ENCODE peak calls at places on chromosomes 7 and 10, in nine cellular contexts. One of them, this sample, is unnamed.

GRCh38 chr7:86793129-86793528 is 149.4 kb downstream of the GRM3 start:
- DNase-seq in cardiac muscle cell: no peak
- DNase-seq in bronchial epithelial cell: no peak
- DNase-seq in BE2C: no peak
- DNase-seq in fibroblast of pulmonary artery: no peak
- DNase-seq in GM10248: no peak
- DNase-seq in HCT116: no peak
- DNase-seq in B cell: no peak
- DNase-seq in AG09309: no peak
- DNase-seq in this sample: no peak

GRCh38 chr7:45610660-45611299 is 36.6 kb downstream of the ADCY1 start:
- DNase-seq in fibroblast of pulmonary artery: no peak
- DNase-seq in B cell: no peak
- DNase-seq in cardiac muscle cell: no peak
- DNase-seq in BE2C: no peak
- DNase-seq in HCT116: no peak
- DNase-seq in bronchial epithelial cell: no peak
- DNase-seq in AG09309: no peak
- DNase-seq in GM10248: no peak
- DNase-seq in this sample: no peak

GRCh38 chr7:19715499-19715898 is 6.7 kb upstream of the POLR1F start:
- DNase-seq in B cell: no peak
- DNase-seq in HCT116: no peak
- DNase-seq in cardiac muscle cell: no peak
- DNase-seq in bronchial epithelial cell: peak
- DNase-seq in fibroblast of pulmonary artery: no peak
- DNase-seq in AG09309: no peak
- DNase-seq in BE2C: no peak
- DNase-seq in GM10248: no peak
- DNase-seq in this sample: no peak

GRCh38 chr10:10497245-10497644 is 520.4 kb upstream of the CELF2 start:
- DNase-seq in BE2C: no peak
- DNase-seq in HCT116: no peak
- DNase-seq in fibroblast of pulmonary artery: no peak
- DNase-seq in GM10248: no peak
- DNase-seq in bronchial epithelial cell: no peak
- DNase-seq in cardiac muscle cell: no peak
- DNase-seq in AG09309: no peak
- DNase-seq in B cell: no peak
- DNase-seq in this sample: no peak

GRCh38 chr10:15585303-15585715 is 134.4 kb downstream of the ITGA8 start:
- DNase-seq in bronchial epithelial cell: peak
- DNase-seq in cardiac muscle cell: peak
- DNase-seq in fibroblast of pulmonary artery: peak
- DNase-seq in AG09309: no peak
- DNase-seq in HCT116: peak
- DNase-seq in BE2C: peak
- DNase-seq in B cell: no peak
- DNase-seq in GM10248: peak
- DNase-seq in this sample: peak

GRCh38 chr7:131503639-131504038 is 52.8 kb downstream of the PODXL start:
- DNase-seq in cardiac muscle cell: no peak
- DNase-seq in AG09309: no peak
- DNase-seq in BE2C: no peak
- DNase-seq in bronchial epithelial cell: no peak
- DNase-seq in fibroblast of pulmonary artery: no peak
- DNase-seq in B cell: no peak
- DNase-seq in HCT116: no peak
- DNase-seq in GM10248: no peak
- DNase-seq in this sample: no peak

GRCh38 chr7:40393660-40394059 is 258.9 kb downstream of the SUGCT start:
- DNase-seq in B cell: no peak
- DNase-seq in cardiac muscle cell: no peak
- DNase-seq in BE2C: no peak
- DNase-seq in bronchial epithelial cell: no peak
- DNase-seq in fibroblast of pulmonary artery: no peak
- DNase-seq in HCT116: no peak
- DNase-seq in AG09309: no peak
- DNase-seq in GM10248: no peak
- DNase-seq in this sample: no peak

GRCh38 chr10:77392851-77393250 is 244.8 kb downstream of the KCNMA1 start:
- DNase-seq in GM10248: no peak
- DNase-seq in cardiac muscle cell: no peak
- DNase-seq in B cell: peak
- DNase-seq in bronchial epithelial cell: peak
- DNase-seq in AG09309: peak
- DNase-seq in HCT116: peak
- DNase-seq in fibroblast of pulmonary artery: peak
- DNase-seq in BE2C: peak
- DNase-seq in this sample: no peak

GRCh38 chr7:118352854-118353453 is 128.4 kb downstream of the ANKRD7 start:
- DNase-seq in fibroblast of pulmonary artery: peak
- DNase-seq in GM10248: no peak
- DNase-seq in bronchial epithelial cell: peak
- DNase-seq in AG09309: no peak
- DNase-seq in HCT116: peak
- DNase-seq in cardiac muscle cell: peak
- DNase-seq in B cell: no peak
- DNase-seq in BE2C: no peak
- DNase-seq in this sample: peak

GRCh38 chr7:55036958-55037357 is 18.1 kb downstream of the EGFR start:
- DNase-seq in B cell: no peak
- DNase-seq in bronchial epithelial cell: no peak
- DNase-seq in fibroblast of pulmonary artery: no peak
- DNase-seq in AG09309: no peak
- DNase-seq in BE2C: no peak
- DNase-seq in cardiac muscle cell: no peak
- DNase-seq in GM10248: no peak
- DNase-seq in HCT116: no peak
- DNase-seq in this sample: no peak

GRCh38 chr10:131127610-131128009 is 183.9 kb downstream of the TCERG1L start:
- DNase-seq in B cell: no peak
- DNase-seq in HCT116: no peak
- DNase-seq in cardiac muscle cell: no peak
- DNase-seq in BE2C: no peak
- DNase-seq in fibroblast of pulmonary artery: no peak
- DNase-seq in GM10248: no peak
- DNase-seq in AG09309: no peak
- DNase-seq in bronchial epithelial cell: no peak
- DNase-seq in this sample: no peak

GRCh38 chr10:48289652-48290238 is 15.2 kb upstream of the FRMPD2 start:
- DNase-seq in GM10248: peak
- DNase-seq in BE2C: peak
- DNase-seq in fibroblast of pulmonary artery: peak
- DNase-seq in bronchial epithelial cell: peak
- DNase-seq in B cell: peak
- DNase-seq in cardiac muscle cell: peak
- DNase-seq in HCT116: peak
- DNase-seq in AG09309: peak
- DNase-seq in this sample: peak

GRCh38 chr10:127349737-127350136 is 153.3 kb upstream of the INSYN2A start:
- DNase-seq in cardiac muscle cell: peak
- DNase-seq in HCT116: no peak
- DNase-seq in B cell: no peak
- DNase-seq in GM10248: no peak
- DNase-seq in AG09309: no peak
- DNase-seq in BE2C: no peak
- DNase-seq in fibroblast of pulmonary artery: peak
- DNase-seq in bronchial epithelial cell: no peak
- DNase-seq in this sample: no peak

GRCh38 chr10:132939957-132940790 is 2.2 kb downstream of the CFAP46 start:
- DNase-seq in BE2C: peak
- DNase-seq in GM10248: peak
- DNase-seq in bronchial epithelial cell: peak
- DNase-seq in AG09309: no peak
- DNase-seq in fibroblast of pulmonary artery: peak
- DNase-seq in HCT116: no peak
- DNase-seq in cardiac muscle cell: peak
- DNase-seq in B cell: peak
- DNase-seq in this sample: peak
- TF ChIP-seq CTCF in BE2C: peak
- TF ChIP-seq CTCF in GM10248: peak
- TF ChIP-seq CTCF in bronchial epithelial cell: peak
- TF ChIP-seq CTCF in AG09309: peak
- TF ChIP-seq CTCF in fibroblast of pulmonary artery: peak
- TF ChIP-seq CTCF in HCT116: peak
- TF ChIP-seq CTCF in cardiac muscle cell: peak
- TF ChIP-seq CTCF in B cell: peak
- TF ChIP-seq CTCF in this sample: peak

GRCh38 chr7:158411232-158411950 is 176.2 kb downstream of the PTPRN2 start:
- DNase-seq in fibroblast of pulmonary artery: no peak
- DNase-seq in AG09309: no peak
- DNase-seq in bronchial epithelial cell: no peak
- DNase-seq in GM10248: no peak
- DNase-seq in cardiac muscle cell: no peak
- DNase-seq in HCT116: no peak
- DNase-seq in B cell: peak
- DNase-seq in BE2C: no peak
- DNase-seq in this sample: no peak

GRCh38 chr7:158410720-158411119 is 176.9 kb downstream of the PTPRN2 start:
- DNase-seq in GM10248: no peak
- DNase-seq in AG09309: no peak
- DNase-seq in HCT116: no peak
- DNase-seq in B cell: no peak
- DNase-seq in cardiac muscle cell: no peak
- DNase-seq in bronchial epithelial cell: no peak
- DNase-seq in BE2C: no peak
- DNase-seq in fibroblast of pulmonary artery: no peak
- DNase-seq in this sample: no peak

GRCh38 chr7:158415316-158415715 is 172.3 kb downstream of the PTPRN2 start:
- DNase-seq in cardiac muscle cell: no peak
- DNase-seq in fibroblast of pulmonary artery: no peak
- DNase-seq in BE2C: no peak
- DNase-seq in AG09309: no peak
- DNase-seq in bronchial epithelial cell: no peak
- DNase-seq in B cell: no peak
- DNase-seq in HCT116: no peak
- DNase-seq in GM10248: no peak
- DNase-seq in this sample: no peak

GRCh38 chr7:158416283-158416933 is 171.2 kb downstream of the PTPRN2 start:
- DNase-seq in AG09309: no peak
- DNase-seq in GM10248: no peak
- DNase-seq in BE2C: no peak
- DNase-seq in cardiac muscle cell: no peak
- DNase-seq in fibroblast of pulmonary artery: no peak
- DNase-seq in HCT116: no peak
- DNase-seq in B cell: no peak
- DNase-seq in bronchial epithelial cell: no peak
- DNase-seq in this sample: no peak

DNA sequence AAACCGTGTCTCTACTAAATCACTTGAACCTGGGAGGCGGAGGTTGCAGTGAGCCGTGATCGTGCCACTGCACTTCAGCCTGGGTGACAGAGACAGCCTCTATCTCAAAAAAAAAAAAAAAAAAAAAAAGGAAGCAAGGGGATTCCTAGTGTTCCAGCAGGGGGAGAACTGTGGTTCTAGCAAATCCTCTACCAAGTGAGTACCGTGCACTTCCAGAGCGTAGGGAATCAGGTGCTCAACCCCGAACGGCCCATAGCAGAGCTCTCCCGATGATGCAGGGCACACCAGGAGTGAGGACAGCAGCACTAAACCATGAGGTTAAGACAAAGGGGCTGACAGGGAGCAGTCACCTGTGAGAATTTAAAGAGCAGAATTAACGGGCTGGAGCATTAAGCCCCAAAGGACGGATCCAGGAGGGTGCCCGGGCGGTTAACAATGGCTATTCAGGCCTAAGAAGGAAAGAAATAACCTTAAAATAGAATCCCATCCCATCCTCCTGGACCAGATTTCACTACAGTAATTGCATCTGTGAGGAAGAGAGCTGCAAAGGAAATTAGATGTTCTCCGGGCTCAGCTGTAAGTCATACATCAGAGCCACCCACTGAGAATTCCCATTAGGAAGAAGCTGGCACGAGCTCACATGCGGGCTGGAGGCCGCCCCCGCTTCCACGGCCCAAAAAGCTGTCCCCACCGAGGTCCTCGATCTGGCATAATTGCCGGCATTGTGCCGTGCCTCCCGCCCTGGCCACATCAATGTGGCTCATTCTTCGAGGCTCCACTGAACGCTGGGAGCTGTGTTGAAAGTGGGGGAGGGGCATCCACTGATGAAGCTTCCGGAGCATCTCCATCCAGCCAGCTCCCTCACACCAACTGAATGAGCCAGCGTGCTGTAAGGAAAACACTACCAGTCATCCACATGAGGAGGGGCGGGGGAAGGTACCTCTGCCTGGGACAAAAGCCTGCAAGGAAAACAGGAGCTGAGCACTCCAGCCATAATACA is 173.4 kb downstream of the PTPRN2 start:
- DNase-seq in GM10248: no peak
- DNase-seq in cardiac muscle cell: no peak
- DNase-seq in bronchial epithelial cell: peak
- DNase-seq in AG09309: no peak
- DNase-seq in fibroblast of pulmonary artery: no peak
- DNase-seq in B cell: no peak
- DNase-seq in BE2C: no peak
- DNase-seq in HCT116: no peak
- DNase-seq in this sample: no peak
- TF ChIP-seq CTCF in GM10248: no peak
- TF ChIP-seq CTCF in cardiac muscle cell: no peak
- TF ChIP-seq CTCF in bronchial epithelial cell: no peak
- TF ChIP-seq CTCF in AG09309: no peak
- TF ChIP-seq CTCF in fibroblast of pulmonary artery: no peak
- TF ChIP-seq CTCF in B cell: no peak
- TF ChIP-seq CTCF in BE2C: no peak
- TF ChIP-seq CTCF in HCT116: no peak
- TF ChIP-seq CTCF in this sample: no peak

GRCh38 chr10:121596668-121597503 is 1.4 kb downstream of the FGFR2 start:
- DNase-seq in HCT116: no peak
- DNase-seq in AG09309: no peak
- DNase-seq in BE2C: peak
- DNase-seq in B cell: no peak
- DNase-seq in fibroblast of pulmonary artery: no peak
- DNase-seq in cardiac muscle cell: peak
- DNase-seq in GM10248: no peak
- DNase-seq in bronchial epithelial cell: peak
- DNase-seq in this sample: no peak
- TF ChIP-seq CTCF in HCT116: no peak
- TF ChIP-seq CTCF in AG09309: no peak
- TF ChIP-seq CTCF in BE2C: no peak
- TF ChIP-seq CTCF in B cell: no peak
- TF ChIP-seq CTCF in fibroblast of pulmonary artery: no peak
- TF ChIP-seq CTCF in cardiac muscle cell: no peak
- TF ChIP-seq CTCF in GM10248: no peak
- TF ChIP-seq CTCF in bronchial epithelial cell: peak
- TF ChIP-seq CTCF in this sample: no peak

DNA sequence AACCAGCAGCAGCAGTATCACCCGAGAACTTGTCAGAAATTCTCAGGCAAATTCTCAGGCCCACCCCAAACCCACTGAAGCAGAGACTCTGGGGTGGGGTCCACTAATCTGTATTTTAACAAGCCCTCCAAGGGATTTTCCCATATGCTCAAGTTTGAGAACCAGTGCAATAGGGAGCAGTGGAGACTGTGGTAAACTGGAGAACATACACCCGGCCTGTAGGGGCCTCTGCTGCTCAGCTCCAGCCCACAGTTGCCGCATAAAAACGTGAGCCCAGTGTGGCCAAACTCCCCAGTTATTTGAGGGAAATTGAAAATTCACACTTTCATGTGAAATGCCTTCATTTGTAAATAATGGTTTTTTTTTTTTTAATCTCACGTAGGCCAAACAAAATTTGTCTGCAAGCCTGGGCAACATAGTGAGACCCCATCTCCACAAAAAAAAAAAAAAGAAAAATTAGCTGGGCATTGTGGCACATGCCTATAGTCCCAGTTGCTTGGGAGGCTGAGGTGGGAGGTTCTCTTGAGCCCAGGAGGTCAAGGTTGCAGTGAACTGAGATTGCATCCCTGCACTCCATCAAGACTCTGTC is 97.6 kb upstream of the ZMIZ1 start:
- DNase-seq in GM10248: no peak
- DNase-seq in bronchial epithelial cell: no peak
- DNase-seq in B cell: no peak
- DNase-seq in BE2C: no peak
- DNase-seq in HCT116: no peak
- DNase-seq in cardiac muscle cell: no peak
- DNase-seq in fibroblast of pulmonary artery: no peak
- DNase-seq in AG09309: no peak
- DNase-seq in this sample: no peak
- TF ChIP-seq CTCF in GM10248: no peak
- TF ChIP-seq CTCF in bronchial epithelial cell: no peak
- TF ChIP-seq CTCF in B cell: no peak
- TF ChIP-seq CTCF in BE2C: no peak
- TF ChIP-seq CTCF in HCT116: no peak
- TF ChIP-seq CTCF in cardiac muscle cell: peak
- TF ChIP-seq CTCF in fibroblast of pulmonary artery: no peak
- TF ChIP-seq CTCF in AG09309: peak
- TF ChIP-seq CTCF in this sample: no peak